ENCODE peak calls at places on chromosomes 6 and 20, in six cellular contexts. D, G, E, V, O and Z are unnamed samples.

GRCh38 chr6:474454-475185 is 83.1 kb downstream of the IRF4 start:
- DNase-seq in V (no peak), E (no peak), D (no peak), O (no peak), G (no peak), Z (no peak)

GRCh38 chr6:16754864-16755263 is 6.4 kb downstream of the ATXN1 start:
- DNase-seq in O (no peak), V (no peak), G (no peak), E (no peak), D (no peak), Z (no peak)

GRCh38 chr6:142929751-142930358 is 15.1 kb downstream of the HIVEP2 start:
- DNase-seq in G (no peak), O (no peak), V (peak; percentile 57), D (peak; percentile 72), E (no peak), Z (no peak)

GRCh38 chr20:37362821-37363220 is 16.9 kb downstream of the SRC start:
- DNase-seq in O (no peak), E (no peak), V (no peak), G (no peak), D (no peak), Z (no peak)

GRCh38 chr6:35449287-35449881 is 2.8 kb upstream of the FANCE start:
- DNase-seq in E (peak; percentile 47), D (peak; percentile 72), V (peak; percentile 81), G (no peak), O (no peak), Z (peak; percentile 56)

GRCh38 chr6:145241039-145241438 is 494.3 kb downstream of the EPM2A start:
- DNase-seq in G (no peak), V (peak; percentile 21), E (no peak), D (peak; percentile 88), O (no peak), Z (no peak)

GRCh38 chr20:40497781-40498691 is 191.0 kb downstream of the MAFB start:
- DNase-seq in O (no peak), D (no peak), G (no peak), V (peak; percentile 73), E (no peak), Z (no peak)

GRCh38 chr6:108942556-108943492 is 94.6 kb downstream of the ARMC2 start:
- DNase-seq in G (no peak), D (no peak), O (no peak), V (no peak), E (no peak), Z (no peak)

GRCh38 chr6:30972816-30973215 is 10.7 kb upstream of the MUC21 start:
- DNase-seq in E (no peak), D (no peak), V (no peak), O (no peak), G (no peak), Z (no peak)

GRCh38 chr20:51525241-51526104 is 17.0 kb downstream of the NFATC2 start:
- DNase-seq in D (no peak), E (no peak), O (no peak), G (no peak), V (no peak), Z (no peak)

GRCh38 chr20:4483481-4483880 is 238.2 kb upstream of the PRND start:
- DNase-seq in G (no peak), E (no peak), O (no peak), D (peak; percentile 69), V (peak; percentile 47), Z (no peak)

GRCh38 chr20:32535953-32536823 is 48.9 kb downstream of the NOL4L start:
- DNase-seq in E (peak; percentile 87), G (peak; percentile 82), V (no peak), O (no peak), D (peak; percentile 6), Z (no peak)

GRCh38 chr6:94562846-94563245 is 1014.5 kb upstream of the MANEA start:
- DNase-seq in V (no peak), O (no peak), E (no peak), D (no peak), G (no peak), Z (no peak)

GRCh38 chr6:37008484-37009186 is 3.2 kb downstream of the FGD2 start:
- DNase-seq in E (no peak), G (no peak), O (no peak), D (no peak), V (no peak), Z (no peak)

GRCh38 chr20:22802296-22802695 is 217.9 kb upstream of the FOXA2 start:
- DNase-seq in O (no peak), D (no peak), G (no peak), V (no peak), E (no peak), Z (no peak)

GRCh38 chr20:22248052-22248667 is 336.2 kb downstream of the FOXA2 start:
- DNase-seq in V (no peak), D (no peak), G (no peak), O (no peak), E (peak; percentile 29), Z (peak; percentile 61)

GRCh38 chr6:130459316-130459715 is 93.5 kb downstream of the TMEM200A start:
- DNase-seq in O (no peak), D (no peak), V (no peak), E (no peak), G (no peak), Z (no peak)
- H3K14ac ChIP-seq in O (no peak overlapping the region), D (peak overlapping the region; percentile 52), V (no peak overlapping the region), E (no peak overlapping the region), G (no peak overlapping the region), Z (no peak overlapping the region)

DNA sequence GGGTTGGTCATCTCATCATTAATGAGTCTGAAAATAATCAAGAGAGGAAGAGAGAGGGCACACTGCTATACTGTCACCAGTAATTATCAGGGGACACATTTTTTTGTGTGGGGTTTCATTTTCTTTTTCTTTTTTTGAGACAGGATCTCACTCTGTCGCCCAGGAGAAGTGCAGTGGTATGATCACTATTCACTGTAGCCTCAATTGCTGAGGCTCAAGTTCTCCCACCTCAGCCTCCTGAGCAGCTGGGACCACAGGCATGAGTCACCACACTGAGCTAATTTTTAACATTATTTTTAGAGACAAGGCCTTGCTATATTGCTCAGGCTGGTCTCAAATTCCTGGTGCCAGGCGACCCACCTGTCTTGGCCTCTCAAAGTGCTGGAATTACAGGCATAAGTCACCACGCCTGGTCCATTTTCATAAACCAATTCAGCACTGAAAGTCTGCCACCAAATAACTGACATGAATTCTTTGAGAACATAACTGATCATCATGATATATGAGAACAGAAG is 43.3 kb downstream of the EPHA7 start:
- DNase-seq in O (no peak), E (no peak), V (no peak), D (no peak), G (no peak), Z (no peak)
- H3K14ac ChIP-seq in O (no peak overlapping the region), E (no peak overlapping the region), V (no peak overlapping the region), D (no peak overlapping the region), G (no peak overlapping the region), Z (no peak overlapping the region)

GRCh38 chr6:169620171-169621125 is 81.4 kb downstream of the WDR27 start:
- DNase-seq in V (peak; percentile 78), O (peak; percentile 2), G (no peak), E (no peak), D (peak; percentile 86), Z (no peak)

GRCh38 chr6:169619650-169620049 is 82.2 kb downstream of the WDR27 start:
- DNase-seq in E (no peak), V (peak; percentile 62), O (peak; percentile 38), D (peak; percentile 31), G (no peak), Z (no peak)

GRCh38 chr6:169621311-169621710 is 80.5 kb downstream of the WDR27 start:
- DNase-seq in V (no peak), O (no peak), D (no peak), E (no peak), G (no peak), Z (no peak)

GRCh38 chr6:169618526-169619490 is 83.0 kb downstream of the WDR27 start:
- DNase-seq in E (no peak), V (peak; percentile 61), G (no peak), O (no peak), D (peak; percentile 97), Z (no peak)

DNA sequence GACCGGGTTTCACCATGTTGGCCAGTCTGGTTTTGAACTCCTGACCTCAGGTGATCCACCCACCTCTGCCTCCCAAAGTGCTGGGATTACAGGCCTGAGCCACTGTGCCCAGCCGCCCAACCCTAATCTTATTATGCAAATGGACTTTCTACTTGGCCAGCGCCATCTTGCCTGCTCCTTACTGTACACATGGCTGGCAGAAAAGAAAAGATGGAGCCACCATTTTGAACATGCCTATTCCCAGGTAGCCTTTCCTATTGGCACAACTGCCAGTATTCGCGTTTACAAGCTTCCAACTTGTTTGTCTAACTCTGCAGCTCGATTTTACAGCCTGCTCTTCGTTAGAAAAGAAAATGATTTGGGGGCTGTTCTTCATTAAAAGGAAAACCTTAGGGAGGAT is 84.3 kb downstream of the WDR27 start:
- DNase-seq in V (no peak), O (no peak), D (no peak), E (no peak), G (no peak), Z (no peak)
- H3K14ac ChIP-seq in V (no peak overlapping the region), O (no peak overlapping the region), D (no peak overlapping the region), E (no peak overlapping the region), G (no peak overlapping the region), Z (no peak overlapping the region)

GRCh38 chr20:43095034-43095433 is 94.7 kb downstream of the PTPRT start:
- DNase-seq in E (no peak), V (no peak), O (no peak), G (no peak), D (no peak), Z (no peak)
- H3K14ac ChIP-seq in E (no peak overlapping the region), V (no peak overlapping the region), O (no peak overlapping the region), G (no peak overlapping the region), D (no peak overlapping the region), Z (no peak overlapping the region)

DNA sequence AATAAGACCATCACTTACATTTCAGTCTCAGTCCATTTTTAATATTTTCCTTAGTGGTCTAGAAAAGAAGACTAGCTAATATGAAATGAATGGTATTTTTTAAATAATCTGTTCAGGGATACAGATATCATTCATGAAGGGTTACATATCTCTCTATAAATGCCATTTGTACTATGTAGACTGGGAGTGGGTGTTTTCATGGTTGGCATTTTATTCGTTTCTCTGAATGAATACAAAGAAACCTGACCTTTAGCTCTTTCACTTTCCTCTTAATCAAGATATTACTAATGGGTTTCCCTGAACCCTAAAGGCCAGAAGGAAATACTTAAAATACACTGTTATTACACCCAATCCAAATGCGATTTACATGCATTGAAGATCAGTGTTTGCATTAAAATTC is 788.9 kb downstream of the TBC1D32 start:
- DNase-seq in G (no peak), D (no peak), O (no peak), E (no peak), V (no peak), Z (no peak)
- H3K14ac ChIP-seq in G (no peak overlapping the region), D (no peak overlapping the region), O (no peak overlapping the region), E (no peak overlapping the region), V (no peak overlapping the region), Z (no peak overlapping the region)